ENCODE peak calls at places on chromosomes 5 and 9, in six cellular contexts. N, G, A, X, P and T are unnamed samples.

GRCh38 chr9:14096182-14096922 is 217.6 kb downstream of the NFIB start:
- DNase-seq in A (no peak), X (no peak), P (no peak), G (no peak), N (no peak), T (no peak)

GRCh38 chr9:104247899-104248460 is 153.9 kb downstream of the SMC2 start:
- DNase-seq in A (no peak), G (no peak), P (no peak), X (no peak), N (no peak), T (no peak)

GRCh38 chr9:89523948-89524347 is 26.0 kb upstream of the SEMA4D start:
- DNase-seq in P (peak), A (no peak), N (no peak), X (no peak), G (no peak), T (no peak)

GRCh38 chr9:36748322-36748899 is 175.7 kb downstream of the MELK start:
- DNase-seq in N (no peak), X (no peak), G (no peak), A (peak), P (peak), T (no peak)

GRCh38 chr9:136972335-136972734 is 5.0 kb upstream of the PTGDS start:
- DNase-seq in G (no peak), N (no peak), X (no peak), P (no peak), A (no peak), T (no peak)

GRCh38 chr9:38622083-38622674 is 1.8 kb upstream of the ANKRD18A start:
- DNase-seq in N (peak), P (no peak), G (no peak), A (no peak), X (no peak), T (peak)

GRCh38 chr9:128823903-128824406 is 5.6 kb downstream of the SPOUT1 start:
- DNase-seq in A (no peak), P (no peak), N (no peak), G (no peak), X (no peak), T (peak)

GRCh38 chr9:84261082-84261746 is 79.3 kb downstream of the SLC28A3 start:
- DNase-seq in P (peak), G (peak), A (peak), X (peak), N (peak), T (no peak)

GRCh38 chr9:138025908-138026307 is 148.3 kb downstream of the CACNA1B start:
- DNase-seq in P (no peak), G (peak), A (no peak), X (no peak), N (no peak), T (peak)

GRCh38 chr9:17004500-17004899 is 130.3 kb upstream of the CNTLN start:
- DNase-seq in A (peak), G (no peak), N (no peak), X (no peak), P (no peak), T (no peak)

GRCh38 chr9:80177949-80178480 is 606.2 kb downstream of the TLE4 start:
- DNase-seq in N (no peak), A (no peak), G (no peak), X (no peak), P (no peak), T (no peak)

GRCh38 chr9:124254261-124254682 is 3.5 kb upstream of the NEK6 start:
- DNase-seq in A (no peak), N (no peak), X (no peak), G (no peak), P (peak), T (no peak)

GRCh38 chr5:81848368-81848767 is 97.5 kb upstream of the SSBP2 start:
- DNase-seq in A (no peak), G (no peak), P (no peak), N (no peak), X (no peak), T (no peak)

GRCh38 chr5:61162832-61163567 is 732 bp upstream of the SMIM15 start:
- DNase-seq in A (peak), X (peak), P (peak), G (no peak), N (no peak), T (peak)

GRCh38 chr5:99275128-99275527 is 346.3 kb upstream of the CHD1 start:
- DNase-seq in A (no peak), N (no peak), X (no peak), G (no peak), P (no peak), T (no peak)

GRCh38 chr9:636931-637591 is 204.4 kb upstream of the DMRT1 start:
- DNase-seq in A (no peak), N (no peak), G (no peak), P (no peak), X (no peak), T (no peak)

GRCh38 chr9:98854206-98854756 is 46.8 kb downstream of the GALNT12 start:
- DNase-seq in X (no peak), A (no peak), G (no peak), N (no peak), P (no peak), T (no peak)

GRCh38 chr9:126836216-126836615 is 24.2 kb upstream of the ZBTB34 start:
- DNase-seq in P (no peak), G (no peak), A (no peak), N (no peak), X (no peak), T (no peak)

GRCh38 chr9:110123364-110124095 is 84.4 kb downstream of the C9orf152 start:
- DNase-seq in X (no peak), N (no peak), A (no peak), G (no peak), P (no peak), T (no peak)

GRCh38 chr5:146079695-146080361 is 25.5 kb downstream of the PLAC8L1 start:
- DNase-seq in N (no peak), P (no peak), A (no peak), X (no peak), G (no peak), T (no peak)

GRCh38 chr9:36837431-36838405 is 196.3 kb downstream of the PAX5 start:
- DNase-seq in G (no peak), A (no peak), X (no peak), P (no peak), N (no peak), T (no peak)

GRCh38 chr9:13970018-13970417 is 343.9 kb downstream of the NFIB start:
- DNase-seq in P (no peak), G (no peak), N (no peak), X (no peak), A (no peak), T (no peak)

GRCh38 chr5:153432583-153432982 is 57.9 kb upstream of the GRIA1 start:
- DNase-seq in P (no peak), G (no peak), N (no peak), A (no peak), X (no peak), T (no peak)

GRCh38 chr9:76399831-76400230 is 5.6 kb upstream of the RFK start:
- DNase-seq in X (no peak), G (no peak), N (no peak), A (no peak), P (no peak), T (no peak)

GRCh38 chr9:68999393-69000105 is 14.4 kb downstream of the PRKACG start:
- DNase-seq in G (peak), N (peak), A (peak), X (peak), P (peak), T (no peak)

GRCh38 chr9:25990376-25990775 is 312.1 kb upstream of the TUSC1 start:
- DNase-seq in A (no peak), G (no peak), P (no peak), X (no peak), N (no peak), T (no peak)

GRCh38 chr5:55303238-55303690 is 4.2 kb downstream of the DHX29 start:
- DNase-seq in X (no peak), A (no peak), P (no peak), N (no peak), G (no peak), T (peak)

GRCh38 chr9:37325778-37326177 is 96.7 kb upstream of the GRHPR start:
- DNase-seq in P (no peak), X (no peak), G (no peak), N (no peak), A (no peak), T (no peak)

GRCh38 chr5:149583394-149583793 is 2.1 kb downstream of the ARHGEF37 start:
- DNase-seq in P (no peak), A (no peak), X (peak), G (no peak), N (peak), T (peak)

GRCh38 chr5:120476063-120476462 is 12.0 kb downstream of the PRR16 start:
- DNase-seq in P (no peak), A (no peak), G (no peak), X (no peak), N (no peak), T (no peak)

GRCh38 chr9:119556129-119556875 is 187.1 kb upstream of the BRINP1 start:
- DNase-seq in X (peak), G (peak), P (peak), N (peak), A (peak), T (peak)

GRCh38 chr5:123174916-123175481 is 86.0 kb downstream of the PRDM6 start:
- DNase-seq in G (no peak), P (no peak), X (no peak), A (no peak), N (no peak), T (no peak)

GRCh38 chr5:137572042-137572695 is 73.0 kb upstream of the SPOCK1 start:
- DNase-seq in N (no peak), G (no peak), X (no peak), P (no peak), A (no peak), T (peak)

GRCh38 chr9:137296214-137297059 is 5.6 kb downstream of the NRARP start:
- DNase-seq in N (no peak), P (no peak), X (no peak), G (no peak), A (no peak), T (peak)

GRCh38 chr5:54793612-54794436 is 191.6 kb downstream of the ESM1 start:
- DNase-seq in P (no peak), G (no peak), N (no peak), X (no peak), A (no peak), T (no peak)

GRCh38 chr5:302951-303350 is 18.6 kb upstream of the AHRR start:
- DNase-seq in G (no peak), A (no peak), X (no peak), P (no peak), N (no peak), T (no peak)